ENCODE peak calls at places on chromosomes 13 and 19, in seven cellular contexts. M is sigmoid colon, I is MM.1S, H is spleen, A is stomach, D is epithelial cell of esophagus, Z is uterus. S is an unnamed sample.

GRCh38 chr13:26308836-26309235 is 54.9 kb downstream of the CDK8 start:
- DNase-seq in I (no peak), M (no peak), H (no peak), D (no peak), A (no peak), Z (no peak), S (no peak)

GRCh38 chr19:4225902-4226301 is 3.4 kb upstream of the EBI3 start:
- DNase-seq in H (no peak), M (no peak), D (no peak), A (no peak), I (no peak), Z (no peak), S (no peak)

GRCh38 chr19:43622956-43623355 is 3.5 kb upstream of the ZNF428 start:
- DNase-seq in D (no peak), A (no peak), Z (no peak), H (no peak), I (no peak), M (no peak), S (no peak)

GRCh38 chr13:77696006-77696862 is 1.3 kb upstream of the SLAIN1 start:
- DNase-seq in M (no peak), H (no peak), I (peak; percentile 14), D (no peak), A (no peak), Z (no peak), S (no peak)

GRCh38 chr13:23856008-23856750 is 33.0 kb downstream of the MIPEP start:
- DNase-seq in H (no peak), D (no peak), M (no peak), Z (no peak), I (peak; percentile 46), A (no peak), S (no peak)

GRCh38 chr19:4069331-4069959 is 2.7 kb upstream of the ZBTB7A start:
- DNase-seq in A (no peak), I (no peak), M (no peak), H (peak; percentile 92), Z (no peak), D (no peak), S (no peak)

GRCh38 chr13:106348032-106348431 is 187.4 kb downstream of the EFNB2 start:
- DNase-seq in H (no peak), I (no peak), A (no peak), Z (no peak), D (peak; percentile 85), M (no peak), S (no peak)

GRCh38 chr13:74409551-74409950 is 275.3 kb upstream of the KLF12 start:
- DNase-seq in Z (no peak), D (no peak), A (no peak), H (no peak), I (no peak), M (no peak), S (no peak)

GRCh38 chr19:5078666-5079409 is 109.9 kb downstream of the KDM4B start:
- DNase-seq in Z (no peak), I (no peak), H (no peak), A (no peak), M (no peak), D (no peak), S (no peak)

GRCh38 chr19:6503407-6504201 is 1.5 kb upstream of the TUBB4A start:
- DNase-seq in Z (no peak), A (no peak), I (no peak), D (no peak), M (no peak), H (no peak), S (no peak)

GRCh38 chr19:5880604-5881078 is 10.3 kb upstream of the FUT5 start:
- DNase-seq in Z (peak; percentile 41), H (no peak), A (no peak), I (no peak), M (peak; percentile 97), D (peak; percentile 57), S (no peak)

GRCh38 chr13:78978381-78978998 is 319.5 kb upstream of the OBI1 start:
- DNase-seq in M (no peak), Z (peak; percentile 14), D (peak; percentile 74), A (peak; percentile 25), I (peak; percentile 78), H (no peak), S (no peak)

GRCh38 chr13:98343461-98343860 is 166.4 kb upstream of the RNF113B start:
- DNase-seq in M (no peak), D (no peak), Z (no peak), A (no peak), I (no peak), H (no peak), S (no peak)

GRCh38 chr13:94305463-94305862 is 174.0 kb downstream of the DCT start:
- DNase-seq in M (no peak), A (no peak), H (no peak), I (no peak), Z (no peak), D (peak; percentile 88), S (no peak)

GRCh38 chr13:96710166-96710866 is 284.0 kb downstream of the OXGR1 start:
- DNase-seq in A (no peak), I (peak; percentile 75), Z (no peak), D (peak; percentile 40), H (no peak), M (no peak), S (no peak)

GRCh38 chr19:19627716-19628498 is at the start of gene LPAR2:
- DNase-seq in Z (no peak), D (peak; percentile 60), I (peak; percentile 59), A (peak; percentile 87), M (no peak), H (peak; percentile 94), S (no peak)

GRCh38 chr19:46717716-46718143 is 816 bp upstream of the PRKD2 start:
- DNase-seq in D (no peak), A (no peak), Z (no peak), M (peak; percentile 64), H (peak; percentile 75), I (peak; percentile 25), S (no peak)

GRCh38 chr13:93244141-93244917 is 17.7 kb downstream of the GPC6 start:
- DNase-seq in H (no peak), I (peak; percentile 41), A (no peak), Z (no peak), M (no peak), D (peak; percentile 33), S (peak; percentile 70)

GRCh38 chr19:51440846-51441409 is 17.3 kb downstream of the SIGLEC8 start:
- DNase-seq in M (peak; percentile 70), I (no peak), D (no peak), A (no peak), H (peak; percentile 76), Z (no peak), S (no peak)

GRCh38 chr13:37788346-37788745 is 81.2 kb downstream of the TRPC4 start:
- DNase-seq in D (no peak), Z (no peak), A (no peak), I (no peak), M (no peak), H (no peak), S (no peak)

GRCh38 chr19:55474269-55475265 is 1.9 kb upstream of the ZNF628 start:
- DNase-seq in I (no peak), M (no peak), D (peak; percentile 69), Z (no peak), H (no peak), A (no peak), S (peak; percentile 68)

GRCh38 chr13:34044660-34045080 is 226.7 kb downstream of the RFC3 start:
- DNase-seq in H (no peak), I (no peak), Z (no peak), A (no peak), M (no peak), D (peak; percentile 89), S (no peak)

GRCh38 chr13:41631296-41631965 is 174.1 kb downstream of the RGCC start:
- DNase-seq in A (no peak), H (no peak), Z (no peak), D (no peak), M (no peak), I (no peak), S (no peak)

GRCh38 chr13:107713314-107713713 is 502.0 kb downstream of the LIG4 start:
- DNase-seq in Z (no peak), A (no peak), I (no peak), D (no peak), H (no peak), M (no peak), S (no peak)

GRCh38 chr19:35211545-35212230 is 16.9 kb downstream of the FAM187B start:
- DNase-seq in M (peak; percentile 72), I (peak; percentile 56), D (no peak), Z (peak; percentile 48), A (peak; percentile 51), H (peak; percentile 93), S (no peak)

GRCh38 chr13:89115307-89115706 is 1444.1 kb downstream of the SLITRK5 start:
- DNase-seq in Z (no peak), D (no peak), M (no peak), A (no peak), I (no peak), H (no peak), S (no peak)
- TF ChIP-seq CTCF in Z (no peak), D (peak; percentile 15), M (no peak), A (no peak), I (no peak), H (no peak), S (peak; percentile 35)

DNA sequence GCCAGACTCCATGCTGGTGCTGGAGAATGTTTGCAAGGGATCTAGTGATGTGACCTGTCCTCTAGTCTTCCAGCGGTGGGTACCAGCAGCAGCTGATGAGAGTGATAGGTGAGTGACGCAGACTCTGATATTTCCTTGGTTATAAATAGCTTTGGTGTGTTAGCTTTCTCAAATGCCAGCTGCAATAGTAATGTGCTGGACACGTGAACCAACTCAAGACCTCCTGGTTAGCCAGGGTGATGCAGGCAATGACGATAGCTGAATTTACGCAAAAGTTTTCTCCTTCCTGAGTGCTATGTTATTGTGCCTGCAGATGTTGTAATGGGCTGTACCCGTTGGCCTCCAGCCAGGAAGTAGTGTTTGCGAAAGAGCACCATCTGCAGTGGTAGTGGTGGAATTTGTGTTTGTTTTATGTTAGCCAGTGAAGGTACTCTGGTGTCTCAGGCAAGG is 129.5 kb downstream of the CYSLTR2 start:
- DNase-seq in I (no peak), Z (peak; percentile 21), D (peak; percentile 90), H (peak; percentile 86), M (peak; percentile 84), A (peak; percentile 70), S (no peak)
- TF ChIP-seq CTCF in I (no peak), Z (no peak), D (peak; percentile 19), H (no peak), M (no peak), A (no peak), S (no peak)

GRCh38 chr13:31051999-31052398 is 109.7 kb downstream of the HSPH1 start:
- DNase-seq in A (no peak), I (no peak), Z (no peak), H (no peak), M (no peak), D (no peak), S (no peak)
- TF ChIP-seq CTCF in A (no peak), I (no peak), Z (no peak), H (no peak), M (no peak), D (peak; percentile 8), S (peak; percentile 13)

DNA sequence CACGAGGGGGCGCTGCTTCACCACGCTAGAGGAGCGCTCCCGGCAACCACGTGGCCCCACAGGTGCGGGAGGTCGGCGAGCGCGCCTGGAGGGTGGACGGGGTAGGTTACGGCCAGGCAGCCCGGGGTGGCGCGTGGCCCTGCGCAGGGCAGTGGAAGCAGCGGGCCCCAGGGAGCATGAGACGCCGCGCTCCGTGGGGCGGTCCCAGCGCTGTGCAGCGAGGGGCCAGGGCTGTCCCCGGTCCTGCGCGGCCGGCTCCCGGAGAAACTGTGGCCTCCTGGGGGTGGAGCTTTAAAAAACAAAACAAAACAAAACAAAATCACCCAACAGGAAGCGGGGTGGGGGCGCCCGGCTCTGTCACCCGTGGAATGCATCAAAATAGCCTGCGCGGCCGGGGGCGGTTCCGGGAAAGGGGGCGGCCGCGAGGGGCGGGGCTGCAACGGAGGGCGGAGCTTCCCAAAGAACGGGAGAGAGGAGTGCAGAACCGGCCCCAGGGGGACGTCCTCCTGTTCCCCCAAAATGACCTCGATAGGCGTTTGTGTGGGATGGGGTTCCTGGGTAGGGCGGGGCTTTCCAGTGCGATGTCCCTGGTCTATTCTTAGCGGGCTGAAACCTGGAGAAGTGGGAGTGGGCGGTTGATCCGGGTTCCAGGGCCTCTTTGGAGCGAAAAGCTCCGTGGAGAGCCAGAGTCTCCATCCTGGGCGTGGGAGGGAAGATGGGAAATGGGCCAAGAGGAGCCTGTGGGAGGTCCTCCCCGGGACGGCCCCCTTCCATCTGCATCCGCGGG is 27.3 kb downstream of the NUMBL start:
- DNase-seq in H (peak; percentile 98), D (peak; percentile 83), M (peak; percentile 96), I (peak; percentile 85), Z (peak; percentile 93), A (peak; percentile 94), S (no peak)
- TF ChIP-seq CTCF in H (peak; percentile 46), D (no peak), M (peak; percentile 97), I (peak; percentile 85), Z (peak; percentile 99), A (peak; percentile 97), S (peak; percentile 100)

S was measured in chondrocyte.